ENCODE peak calls at places on chromosomes 6 and 20, in five cellular contexts. U is H1, V is neuronal stem cell, F is trophoblast cell, E is mesenchymal stem cell. Q is an unnamed sample.

GRCh38 chr20:10673176-10673830 is 496 bp downstream of the JAG1 start:
- DNase-seq in E (no peak), F (peak), U (peak), V (no peak), Q (peak)

GRCh38 chr6:123534264-123534663 is 102.5 kb downstream of the TRDN start:
- DNase-seq in E (peak), V (no peak), F (no peak), U (no peak), Q (no peak)

GRCh38 chr6:122276637-122277036 is 122.8 kb upstream of the HSF2 start:
- DNase-seq in F (no peak), U (no peak), V (no peak), E (peak), Q (no peak)

GRCh38 chr6:31128093-31128676 is 7.9 kb upstream of the CDSN start:
- DNase-seq in E (peak), V (peak), F (peak), U (peak), Q (peak)

GRCh38 chr6:4506221-4506620 is 270.0 kb upstream of the CDYL start:
- DNase-seq in F (peak), V (no peak), U (no peak), E (no peak), Q (no peak)

GRCh38 chr6:134092449-134092848 is 40.0 kb upstream of the SLC2A12 start:
- DNase-seq in E (no peak), F (no peak), V (no peak), U (no peak), Q (no peak)

GRCh38 chr20:33578510-33578909 is 83.6 kb upstream of the C20orf144 start:
- DNase-seq in V (no peak), F (no peak), E (no peak), U (no peak), Q (no peak)

GRCh38 chr6:157614026-157614484 is 209.0 kb upstream of the SNX9 start:
- DNase-seq in V (no peak), F (no peak), U (no peak), E (peak), Q (no peak)

DNA sequence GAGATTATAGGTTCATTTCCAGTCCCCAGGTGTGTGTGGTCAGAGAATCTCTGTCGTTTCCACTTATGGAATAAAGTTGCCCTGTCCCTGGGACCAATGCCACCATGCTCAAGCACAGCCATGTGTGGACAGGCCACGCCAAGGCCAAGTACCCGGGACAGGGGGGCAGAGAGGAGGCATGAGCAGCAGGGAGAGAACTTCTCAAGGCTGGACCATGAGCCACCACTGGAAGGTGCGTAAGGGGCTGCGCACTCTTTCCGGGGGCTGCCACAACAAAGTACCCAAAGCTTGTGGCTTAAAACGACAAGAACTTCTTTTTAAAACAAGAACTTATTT is 209.2 kb upstream of the KCNQ5 start:
- DNase-seq in V (no peak), F (no peak), E (no peak), U (no peak), Q (no peak)
- H2BK12ac ChIP-seq in V (no peak), F (no peak), E (no peak), U (no peak), Q (no peak)

GRCh38 chr6:14211596-14211961 is 94.0 kb downstream of the CD83 start:
- DNase-seq in U (no peak), F (no peak), E (peak), V (peak), Q (peak)
- H3K27ac ChIP-seq in U (no peak), F (no peak), E (no peak), V (peak), Q (no peak)

GRCh38 chr20:25340380-25340779 is 50.3 kb downstream of the ABHD12 start:
- DNase-seq in E (no peak), F (no peak), V (no peak), U (no peak), Q (no peak)

GRCh38 chr20:25341716-25342680 is 48.6 kb downstream of the ABHD12 start:
- DNase-seq in U (no peak), V (no peak), E (peak), F (peak), Q (no peak)

GRCh38 chr20:25344634-25345033 is 46.0 kb downstream of the ABHD12 start:
- DNase-seq in F (no peak), E (no peak), U (no peak), V (no peak), Q (no peak)

GRCh38 chr20:25345721-25346120 is 44.9 kb downstream of the ABHD12 start:
- DNase-seq in E (no peak), V (no peak), U (no peak), F (peak), Q (no peak)

GRCh38 chr20:25346349-25346748 is 44.3 kb downstream of the ABHD12 start:
- DNase-seq in F (no peak), V (no peak), U (no peak), E (no peak), Q (no peak)
- H2BK12ac ChIP-seq in F (no peak), V (no peak), U (no peak), E (no peak), Q (no peak)

GRCh38 chr6:150857906-150858365 is 7.6 kb upstream of the MTHFD1L start:
- DNase-seq in V (no peak), E (no peak), U (no peak), F (no peak), Q (no peak)
- H3K27ac ChIP-seq in V (no peak), E (peak), U (no peak), F (peak), Q (no peak)

DNA sequence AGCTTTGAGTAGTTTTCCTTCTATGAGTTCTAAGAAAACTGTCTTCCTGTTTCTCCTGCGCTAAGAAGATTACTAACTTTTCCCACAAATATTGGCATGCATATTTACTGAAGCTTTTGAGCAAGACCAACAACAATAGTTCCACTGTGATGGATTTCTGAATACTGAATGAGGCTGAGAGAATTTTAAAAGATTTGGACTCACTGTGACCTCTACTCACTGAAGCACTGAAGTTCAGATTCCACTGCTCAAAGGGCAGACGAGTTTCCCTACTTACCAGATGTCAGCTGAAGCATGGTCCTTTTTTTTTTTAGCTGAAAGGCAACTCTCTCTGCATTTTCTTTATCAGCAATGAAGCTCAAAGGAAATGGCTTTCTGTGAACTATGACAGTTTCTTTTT is 718.5 kb downstream of the RFPL4B start:
- DNase-seq in U (no peak), V (peak), E (peak), F (no peak), Q (no peak)
- H2BK12ac ChIP-seq in U (no peak), V (no peak), E (no peak), F (no peak), Q (no peak)

GRCh38 chr6:136471372-136471771 is 78.8 kb downstream of the MAP7 start:
- DNase-seq in F (no peak), E (no peak), V (no peak), U (no peak), Q (no peak)

GRCh38 chr6:136466789-136467585 is 83.2 kb downstream of the MAP7 start:
- DNase-seq in V (peak), F (no peak), E (no peak), U (no peak), Q (no peak)

GRCh38 chr6:136469154-136469553 is 81.1 kb downstream of the MAP7 start:
- DNase-seq in E (no peak), U (no peak), V (no peak), F (no peak), Q (no peak)

GRCh38 chr6:136470044-136470443 is 80.2 kb downstream of the MAP7 start:
- DNase-seq in F (peak), E (no peak), U (no peak), V (no peak), Q (no peak)

GRCh38 chr6:136468711-136469110 is 81.5 kb downstream of the MAP7 start:
- DNase-seq in U (no peak), V (no peak), F (no peak), E (no peak), Q (no peak)
- H3K27ac ChIP-seq in U (no peak), V (no peak), F (no peak), E (no peak), Q (no peak)